ENCODE peak calls at places on chromosomes 6 and 20, in seven cellular contexts. G is cardiac muscle cell, P is lower lobe of right lung, I is pancreas, H is endodermal cell, V is esophagus muscularis mucosa, C is body of pancreas. S is an unnamed sample.

GRCh38 chr6:155177369-155177961 is 86.3 kb upstream of the CLDN20 start:
- DNase-seq in G (peak; percentile 85), P (no peak), I (peak; percentile 25), H (peak; percentile 66), V (no peak), C (peak; percentile 64), S (no peak)

GRCh38 chr20:24958506-24959385 is 9.7 kb downstream of the CST7 start:
- DNase-seq in G (no peak), P (peak; percentile 30), I (no peak), H (peak; percentile 33), V (no peak), C (no peak), S (no peak)

GRCh38 chr20:36384022-36384619 is 78.0 kb downstream of the DLGAP4 start:
- DNase-seq in G (peak; percentile 43), P (no peak), I (no peak), H (peak; percentile 97), V (no peak), C (no peak), S (no peak)

GRCh38 chr20:35120012-35120701 is 27.0 kb downstream of the EDEM2 start:
- DNase-seq in G (peak; percentile 94), P (peak; percentile 51), I (no peak), H (no peak), V (no peak), C (peak; percentile 12), S (no peak)

GRCh38 chr6:292506-293184 is 358 bp downstream of the DUSP22 start:
- DNase-seq in G (peak; percentile 39), P (peak; percentile 89), I (peak; percentile 68), H (peak; percentile 84), V (peak; percentile 96), C (peak; percentile 83), S (no peak)

GRCh38 chr20:25389858-25390537 is 637 bp downstream of the ABHD12 start:
- DNase-seq in G (peak; percentile 17), P (peak; percentile 63), I (peak; percentile 55), H (peak; percentile 82), V (no peak), C (peak; percentile 57), S (no peak)

GRCh38 chr20:37361336-37361735 is 15.4 kb downstream of the SRC start:
- DNase-seq in G (no peak), P (no peak), I (no peak), H (peak; percentile 36), V (no peak), C (no peak), S (no peak)

GRCh38 chr6:31825553-31825952 is 2.0 kb upstream of the HSPA1B start:
- DNase-seq in G (no peak), P (no peak), I (no peak), H (no peak), V (no peak), C (no peak), S (no peak)

GRCh38 chr6:41455818-41456217 is 90.4 kb upstream of the FOXP4 start:
- DNase-seq in G (no peak), P (no peak), I (no peak), H (peak; percentile 61), V (no peak), C (no peak), S (no peak)

GRCh38 chr6:90197854-90198496 is 98.7 kb downstream of the BACH2 start:
- DNase-seq in G (peak; percentile 48), P (peak; percentile 60), I (no peak), H (no peak), V (no peak), C (peak; percentile 66), S (no peak)

GRCh38 chr20:54257090-54257816 is 49.4 kb downstream of the PFDN4 start:
- DNase-seq in G (peak; percentile 95), P (no peak), I (no peak), H (no peak), V (no peak), C (no peak), S (peak; percentile 60)

GRCh38 chr6:47042238-47042843 is at the start of gene ADGRF1:
- DNase-seq in G (no peak), P (no peak), I (peak; percentile 18), H (no peak), V (peak; percentile 64), C (peak; percentile 52), S (no peak)

GRCh38 chr6:166486536-166486880 is 100.0 kb downstream of the RAMACL start:
- DNase-seq in G (no peak), P (no peak), I (no peak), H (no peak), V (no peak), C (no peak), S (no peak)

GRCh38 chr6:31908791-31909190 is 6.9 kb upstream of the ZBTB12 start:
- DNase-seq in G (peak; percentile 59), P (no peak), I (no peak), H (no peak), V (no peak), C (no peak), S (no peak)

GRCh38 chr6:79466222-79466834 is 70.9 kb downstream of the LCA5 start:
- DNase-seq in G (peak; percentile 59), P (no peak), I (no peak), H (no peak), V (no peak), C (no peak), S (no peak)
- TF ChIP-seq CTCF in G (peak; percentile 59), P (peak; percentile 51), I (peak; percentile 22), H (peak; percentile 79), V (peak; percentile 33), C (peak; percentile 51), S (peak; percentile 52)

GRCh38 chr6:43952746-43953145 is 174.5 kb downstream of the MRPL14 start:
- DNase-seq in G (no peak), P (no peak), I (no peak), H (peak; percentile 53), V (no peak), C (no peak), S (no peak)
- TF ChIP-seq CTCF in G (peak; percentile 26), P (no peak), I (no peak), H (peak; percentile 48), V (no peak), C (no peak), S (peak; percentile 32)

DNA sequence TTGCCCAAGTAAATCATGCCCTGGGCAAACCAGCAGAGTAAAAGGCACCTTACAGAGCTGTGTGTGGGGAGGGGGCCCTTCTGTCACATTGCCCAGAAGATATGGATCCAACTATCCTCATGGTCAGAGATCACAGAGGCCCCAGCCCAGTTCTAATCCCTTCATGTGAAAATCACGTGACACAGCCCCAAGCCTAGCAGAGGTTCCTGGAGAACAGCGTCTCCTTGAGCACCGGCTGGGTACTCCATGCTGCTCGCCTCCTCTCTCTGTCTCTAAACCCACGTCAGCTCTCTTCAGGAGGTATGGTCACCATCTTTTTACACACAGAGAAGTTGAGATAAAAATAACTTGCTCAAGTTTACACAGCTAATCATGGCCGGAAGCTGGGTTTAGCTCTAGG is 230.2 kb downstream of the ANKRD60 start:
- DNase-seq in G (no peak), P (no peak), I (no peak), H (peak; percentile 64), V (no peak), C (no peak), S (no peak)
- TF ChIP-seq CTCF in G (no peak), P (no peak), I (no peak), H (peak; percentile 59), V (no peak), C (no peak), S (peak; percentile 30)

DNA sequence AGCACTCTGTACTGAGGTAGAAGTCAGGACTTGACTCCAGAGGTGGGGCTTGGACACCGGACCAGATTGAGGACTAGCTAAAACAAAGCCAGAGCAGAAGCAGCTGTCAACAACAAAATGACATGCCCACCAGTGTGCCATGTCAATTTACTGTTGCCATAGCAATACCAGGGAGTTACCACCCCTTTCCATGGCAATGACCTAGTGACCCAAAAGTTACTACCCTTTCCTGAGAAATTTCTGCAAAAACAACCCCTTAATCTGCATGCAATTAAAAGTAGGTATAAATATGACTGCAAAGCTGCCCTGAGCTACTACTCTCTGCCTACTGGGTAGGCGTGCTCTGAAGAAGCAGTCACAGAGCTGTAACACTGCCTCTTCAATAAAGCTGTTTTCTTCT is 21.0 kb downstream of the MAP3K5 start:
- DNase-seq in G (no peak), P (no peak), I (no peak), H (no peak), V (no peak), C (no peak), S (no peak)
- TF ChIP-seq CTCF in G (no peak), P (no peak), I (no peak), H (no peak), V (no peak), C (no peak), S (no peak)

GRCh38 chr20:5626603-5627002 is 123.6 kb upstream of the SHLD1 start:
- DNase-seq in G (no peak), P (no peak), I (no peak), H (no peak), V (no peak), C (no peak), S (no peak)

GRCh38 chr20:5621305-5621704 is 128.9 kb upstream of the SHLD1 start:
- DNase-seq in G (peak; percentile 67), P (no peak), I (peak; percentile 69), H (no peak), V (no peak), C (peak; percentile 67), S (peak; percentile 96)
- TF ChIP-seq CTCF in G (no peak), P (no peak), I (no peak), H (no peak), V (no peak), C (no peak), S (no peak)

GRCh38 chr6:108570518-108570917 is 9.8 kb downstream of the FOXO3 start:
- DNase-seq in G (no peak), P (no peak), I (no peak), H (no peak), V (no peak), C (no peak), S (no peak)
- TF ChIP-seq CTCF in G (peak; percentile 12), P (no peak), I (no peak), H (peak; percentile 54), V (no peak), C (no peak), S (peak; percentile 21)

DNA sequence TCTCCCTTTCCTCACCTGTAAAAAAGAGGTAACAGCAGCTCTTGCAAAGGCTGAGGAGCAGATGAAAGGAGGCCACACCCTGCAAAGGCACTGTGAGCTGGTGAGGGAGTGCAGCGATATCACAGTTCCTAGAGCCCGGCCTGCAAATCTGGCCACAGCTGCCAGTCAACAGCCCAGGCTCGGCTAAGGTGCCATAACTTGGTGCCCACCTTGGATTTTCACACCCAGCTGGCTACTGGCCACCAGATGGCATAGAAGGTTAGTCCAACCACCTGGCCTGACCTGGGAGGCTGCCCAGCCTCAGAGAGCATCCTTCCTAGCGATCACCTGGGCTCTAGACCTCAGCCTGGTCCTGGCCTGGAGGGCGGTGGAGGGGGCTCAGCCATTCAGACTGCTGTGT is 46.8 kb downstream of the KCNB1 start:
- DNase-seq in G (no peak), P (no peak), I (no peak), H (peak; percentile 64), V (no peak), C (no peak), S (no peak)
- TF ChIP-seq CTCF in G (no peak), P (no peak), I (no peak), H (peak; percentile 50), V (no peak), C (no peak), S (no peak)

GRCh38 chr20:47355489-47356219 is 845 bp downstream of the ZMYND8 start:
- DNase-seq in G (peak; percentile 69), P (peak; percentile 13), I (no peak), H (no peak), V (no peak), C (no peak), S (no peak)
- TF ChIP-seq CTCF in G (no peak), P (no peak), I (no peak), H (no peak), V (no peak), C (no peak), S (no peak)